ENCODE peak calls at places on chromosomes 1 and 21, in eight cellular contexts. One of them, this sample, is unnamed.

GRCh38 chr1:211577277-211577825 is 1.6 kb downstream of the SLC30A1 start:
- DNase-seq in psoas muscle: no peak
- DNase-seq in HepG2: no peak
- DNase-seq in GM12865: no peak
- DNase-seq in lower lobe of right lung: no peak
- DNase-seq in endothelial cell: no peak
- DNase-seq in BE2C: no peak
- DNase-seq in heart left ventricle: no peak
- DNase-seq in this sample: no peak

GRCh38 chr1:228841632-228842031 is 106.4 kb downstream of the RHOU start:
- DNase-seq in psoas muscle: no peak
- DNase-seq in HepG2: no peak
- DNase-seq in GM12865: no peak
- DNase-seq in lower lobe of right lung: no peak
- DNase-seq in endothelial cell: no peak
- DNase-seq in BE2C: no peak
- DNase-seq in heart left ventricle: no peak
- DNase-seq in this sample: no peak

GRCh38 chr1:47023268-47024137 is at the start of gene CYP4X1:
- DNase-seq in psoas muscle: peak; percentile 38
- DNase-seq in HepG2: no peak
- DNase-seq in GM12865: no peak
- DNase-seq in lower lobe of right lung: peak; percentile 59
- DNase-seq in endothelial cell: peak; percentile 18
- DNase-seq in BE2C: no peak
- DNase-seq in heart left ventricle: peak; percentile 81
- DNase-seq in this sample: peak; percentile 80

GRCh38 chr1:81699234-81699633 is 101.5 kb upstream of the ADGRL2 start:
- DNase-seq in psoas muscle: no peak
- DNase-seq in HepG2: no peak
- DNase-seq in GM12865: no peak
- DNase-seq in lower lobe of right lung: no peak
- DNase-seq in endothelial cell: no peak
- DNase-seq in BE2C: no peak
- DNase-seq in heart left ventricle: no peak
- DNase-seq in this sample: no peak

GRCh38 chr1:247043406-247043805 is 35.2 kb downstream of the ZNF670 start:
- DNase-seq in psoas muscle: no peak
- DNase-seq in HepG2: no peak
- DNase-seq in GM12865: no peak
- DNase-seq in lower lobe of right lung: no peak
- DNase-seq in endothelial cell: no peak
- DNase-seq in BE2C: no peak
- DNase-seq in heart left ventricle: no peak
- DNase-seq in this sample: no peak

GRCh38 chr1:64581786-64582185 is 111.9 kb downstream of the CACHD1 start:
- DNase-seq in psoas muscle: no peak
- DNase-seq in HepG2: no peak
- DNase-seq in GM12865: no peak
- DNase-seq in lower lobe of right lung: no peak
- DNase-seq in endothelial cell: no peak
- DNase-seq in BE2C: no peak
- DNase-seq in heart left ventricle: no peak
- DNase-seq in this sample: no peak

GRCh38 chr1:17844146-17844826 is 89.2 kb downstream of the ACTL8 start:
- DNase-seq in psoas muscle: no peak
- DNase-seq in HepG2: no peak
- DNase-seq in GM12865: no peak
- DNase-seq in lower lobe of right lung: no peak
- DNase-seq in endothelial cell: no peak
- DNase-seq in BE2C: no peak
- DNase-seq in heart left ventricle: no peak
- DNase-seq in this sample: no peak

GRCh38 chr21:42028754-42029385 is 18.7 kb upstream of the ZBTB21 start:
- DNase-seq in psoas muscle: no peak
- DNase-seq in HepG2: no peak
- DNase-seq in GM12865: no peak
- DNase-seq in lower lobe of right lung: peak; percentile 30
- DNase-seq in endothelial cell: no peak
- DNase-seq in BE2C: no peak
- DNase-seq in heart left ventricle: no peak
- DNase-seq in this sample: no peak

GRCh38 chr21:38645282-38645681 is 147.0 kb upstream of the ERG start:
- DNase-seq in psoas muscle: no peak
- DNase-seq in HepG2: no peak
- DNase-seq in GM12865: no peak
- DNase-seq in lower lobe of right lung: no peak
- DNase-seq in endothelial cell: no peak
- DNase-seq in BE2C: no peak
- DNase-seq in heart left ventricle: no peak
- DNase-seq in this sample: no peak

GRCh38 chr1:184485731-184486723 is 99.2 kb downstream of the C1orf21 start:
- DNase-seq in psoas muscle: no peak
- DNase-seq in HepG2: no peak
- DNase-seq in GM12865: no peak
- DNase-seq in lower lobe of right lung: no peak
- DNase-seq in endothelial cell: no peak
- DNase-seq in BE2C: no peak
- DNase-seq in heart left ventricle: peak; percentile 34
- DNase-seq in this sample: no peak

GRCh38 chr1:116514708-116515525 is 55.9 kb downstream of the CD58 start:
- DNase-seq in psoas muscle: no peak
- DNase-seq in HepG2: no peak
- DNase-seq in GM12865: peak; percentile 86
- DNase-seq in lower lobe of right lung: peak; percentile 65
- DNase-seq in endothelial cell: no peak
- DNase-seq in BE2C: no peak
- DNase-seq in heart left ventricle: no peak
- DNase-seq in this sample: no peak

GRCh38 chr1:228226956-228227791 is 19.3 kb downstream of the OBSCN start:
- DNase-seq in psoas muscle: no peak
- DNase-seq in HepG2: peak; percentile 48
- DNase-seq in GM12865: no peak
- DNase-seq in lower lobe of right lung: no peak
- DNase-seq in endothelial cell: no peak
- DNase-seq in BE2C: peak; percentile 55
- DNase-seq in heart left ventricle: no peak
- DNase-seq in this sample: no peak

GRCh38 chr21:25421327-25422028 is 185.8 kb downstream of the MRPL39 start:
- DNase-seq in psoas muscle: no peak
- DNase-seq in HepG2: no peak
- DNase-seq in GM12865: peak; percentile 95
- DNase-seq in lower lobe of right lung: no peak
- DNase-seq in endothelial cell: peak; percentile 29
- DNase-seq in BE2C: peak; percentile 33
- DNase-seq in heart left ventricle: no peak
- DNase-seq in this sample: no peak

DNA sequence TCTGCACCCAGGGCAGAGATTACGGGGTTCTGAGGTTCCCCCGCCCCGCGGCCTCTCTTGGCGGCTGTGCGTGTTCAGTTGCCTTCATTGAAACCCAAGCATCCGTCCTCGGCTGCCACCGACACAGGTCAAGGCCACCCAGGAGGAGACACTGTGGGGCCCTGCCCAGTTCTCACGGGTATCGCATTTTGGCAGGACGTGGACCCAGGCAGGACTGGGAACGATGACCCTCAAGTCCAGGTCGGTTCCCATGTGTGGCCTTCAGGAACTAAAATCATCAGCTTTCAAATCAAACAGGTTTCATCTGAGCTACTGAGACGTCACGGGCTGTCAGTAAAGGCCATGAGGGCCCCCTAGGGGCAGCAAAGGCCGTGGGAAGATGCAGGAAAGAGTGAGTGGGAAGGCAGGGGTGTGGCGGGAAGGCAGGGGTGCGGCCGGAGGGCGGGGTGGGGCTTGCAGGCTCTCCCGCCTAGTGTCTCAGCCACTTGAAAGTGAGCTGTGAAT is 7.0 kb upstream of the C1orf174 start:
- DNase-seq in psoas muscle: no peak
- DNase-seq in HepG2: no peak
- DNase-seq in GM12865: peak; percentile 29
- DNase-seq in lower lobe of right lung: peak; percentile 44
- DNase-seq in endothelial cell: peak; percentile 35
- DNase-seq in BE2C: no peak
- DNase-seq in heart left ventricle: no peak
- DNase-seq in this sample: peak; percentile 51
- TF ChIP-seq CTCF in psoas muscle: no peak
- TF ChIP-seq CTCF in HepG2: peak; percentile 31
- TF ChIP-seq CTCF in GM12865: peak; percentile 3
- TF ChIP-seq CTCF in lower lobe of right lung: peak; percentile 10
- TF ChIP-seq CTCF in endothelial cell: no peak
- TF ChIP-seq CTCF in BE2C: peak; percentile 19
- TF ChIP-seq CTCF in heart left ventricle: no peak
- TF ChIP-seq CTCF in this sample: no peak

DNA sequence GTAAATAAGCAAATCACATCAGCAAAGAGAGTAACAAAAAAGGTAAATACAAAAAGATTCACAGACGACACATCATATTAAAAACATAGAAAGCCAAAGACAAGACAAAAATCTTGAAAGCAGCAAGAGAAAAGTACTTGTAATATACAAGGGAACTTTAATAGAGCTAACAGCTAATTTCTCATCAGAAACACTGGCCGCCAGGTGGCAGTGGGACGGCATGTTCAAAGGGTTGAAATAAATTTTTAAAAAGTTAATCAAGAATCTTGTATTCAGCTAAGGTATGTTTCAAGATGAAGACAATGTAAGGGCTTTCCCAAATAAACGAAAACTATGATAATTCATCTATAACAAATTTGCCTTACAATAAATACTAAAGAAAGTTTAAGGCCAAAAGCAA is 358.1 kb downstream of the LRRIQ3 start:
- DNase-seq in psoas muscle: no peak
- DNase-seq in HepG2: peak; percentile 1
- DNase-seq in GM12865: peak; percentile 44
- DNase-seq in lower lobe of right lung: no peak
- DNase-seq in endothelial cell: peak; percentile 30
- DNase-seq in BE2C: peak; percentile 28
- DNase-seq in heart left ventricle: no peak
- DNase-seq in this sample: peak; percentile 23
- TF ChIP-seq CTCF in psoas muscle: no peak
- TF ChIP-seq CTCF in HepG2: peak; percentile 41
- TF ChIP-seq CTCF in GM12865: peak; percentile 35
- TF ChIP-seq CTCF in lower lobe of right lung: no peak
- TF ChIP-seq CTCF in endothelial cell: peak; percentile 71
- TF ChIP-seq CTCF in BE2C: peak; percentile 51
- TF ChIP-seq CTCF in heart left ventricle: no peak
- TF ChIP-seq CTCF in this sample: peak; percentile 51

GRCh38 chr1:155984341-155984740 is 6.0 kb upstream of the ARHGEF2 start:
- DNase-seq in psoas muscle: no peak
- DNase-seq in HepG2: no peak
- DNase-seq in GM12865: no peak
- DNase-seq in lower lobe of right lung: no peak
- DNase-seq in endothelial cell: no peak
- DNase-seq in BE2C: no peak
- DNase-seq in heart left ventricle: no peak
- DNase-seq in this sample: no peak

GRCh38 chr1:155981266-155982088 is 3.1 kb upstream of the ARHGEF2 start:
- DNase-seq in psoas muscle: peak; percentile 52
- DNase-seq in HepG2: peak; percentile 54
- DNase-seq in GM12865: peak; percentile 69
- DNase-seq in lower lobe of right lung: peak; percentile 53
- DNase-seq in endothelial cell: no peak
- DNase-seq in BE2C: no peak
- DNase-seq in heart left ventricle: no peak
- DNase-seq in this sample: no peak

GRCh38 chr1:155982106-155982505 is 3.8 kb upstream of the ARHGEF2 start:
- DNase-seq in psoas muscle: no peak
- DNase-seq in HepG2: no peak
- DNase-seq in GM12865: no peak
- DNase-seq in lower lobe of right lung: no peak
- DNase-seq in endothelial cell: no peak
- DNase-seq in BE2C: no peak
- DNase-seq in heart left ventricle: no peak
- DNase-seq in this sample: no peak

GRCh38 chr1:155979525-155980343 is 1.4 kb upstream of the ARHGEF2 start:
- DNase-seq in psoas muscle: no peak
- DNase-seq in HepG2: no peak
- DNase-seq in GM12865: peak; percentile 64
- DNase-seq in lower lobe of right lung: no peak
- DNase-seq in endothelial cell: no peak
- DNase-seq in BE2C: no peak
- DNase-seq in heart left ventricle: peak; percentile 77
- DNase-seq in this sample: no peak

DNA sequence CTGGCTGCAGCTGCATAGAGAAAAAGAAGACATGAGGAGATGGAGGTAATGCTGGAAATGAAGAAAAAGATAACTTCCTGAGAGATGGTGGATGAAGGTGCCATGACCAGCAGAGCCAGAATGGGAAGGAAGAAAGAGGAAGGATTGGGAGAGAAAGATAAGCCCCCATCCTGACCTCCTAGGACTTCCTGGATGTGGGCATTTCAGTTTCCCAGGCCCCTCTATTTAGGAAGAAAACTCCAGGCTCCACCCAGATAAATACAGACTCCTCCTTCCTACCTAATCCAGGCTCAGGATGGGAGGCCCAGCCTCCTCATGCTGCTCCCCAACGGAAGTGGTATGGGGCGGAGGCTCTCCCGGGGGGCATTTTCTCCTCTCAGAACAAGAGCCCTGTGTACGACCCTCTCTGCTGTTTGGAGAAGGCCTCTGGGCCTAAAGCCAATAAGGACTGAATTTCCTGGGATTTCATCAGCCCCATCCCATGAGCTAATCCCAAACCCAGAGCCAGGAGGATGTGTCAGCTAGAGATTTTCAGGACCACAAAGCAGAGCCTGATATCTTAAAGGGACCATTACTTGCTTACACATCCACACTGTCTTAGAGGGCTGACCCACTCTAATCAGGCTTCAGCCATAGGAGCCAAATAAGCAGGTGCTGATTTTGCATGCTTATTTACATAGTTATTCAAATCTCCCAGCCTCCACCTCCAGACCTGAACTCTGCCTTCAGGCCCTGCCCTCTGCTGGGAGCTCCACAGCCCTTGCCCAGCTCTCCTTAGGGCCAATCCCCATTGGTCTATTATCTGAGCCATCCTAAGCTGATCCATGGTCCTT is 5.1 kb upstream of the ARHGEF2 start:
- DNase-seq in psoas muscle: peak; percentile 76
- DNase-seq in HepG2: peak; percentile 44
- DNase-seq in GM12865: peak; percentile 67
- DNase-seq in lower lobe of right lung: no peak
- DNase-seq in endothelial cell: no peak
- DNase-seq in BE2C: no peak
- DNase-seq in heart left ventricle: peak; percentile 83
- DNase-seq in this sample: peak; percentile 57
- TF ChIP-seq CTCF in psoas muscle: no peak
- TF ChIP-seq CTCF in HepG2: peak; percentile 57
- TF ChIP-seq CTCF in GM12865: no peak
- TF ChIP-seq CTCF in lower lobe of right lung: no peak
- TF ChIP-seq CTCF in endothelial cell: no peak
- TF ChIP-seq CTCF in BE2C: no peak
- TF ChIP-seq CTCF in heart left ventricle: no peak
- TF ChIP-seq CTCF in this sample: no peak

DNA sequence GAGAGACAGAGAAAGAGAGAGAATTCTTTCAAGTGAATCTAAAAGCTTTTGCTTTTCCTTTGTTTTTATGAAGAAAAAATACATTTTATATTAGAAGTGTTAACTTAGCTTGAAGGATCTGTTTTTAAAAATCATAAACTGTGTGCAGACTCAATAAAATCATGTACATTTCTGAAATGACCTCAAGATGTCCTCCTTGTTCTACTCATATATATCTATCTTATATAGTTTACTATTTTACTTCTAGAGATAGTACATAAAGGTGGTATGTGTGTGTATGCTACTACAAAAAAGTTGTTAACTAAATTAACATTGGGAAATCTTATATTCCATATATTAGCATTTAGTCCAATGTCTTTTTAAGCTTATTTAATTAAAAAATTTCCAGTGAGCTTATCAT is 117.6 kb downstream of the PTPRC start:
- DNase-seq in psoas muscle: no peak
- DNase-seq in HepG2: no peak
- DNase-seq in GM12865: no peak
- DNase-seq in lower lobe of right lung: no peak
- DNase-seq in endothelial cell: no peak
- DNase-seq in BE2C: no peak
- DNase-seq in heart left ventricle: no peak
- DNase-seq in this sample: no peak
- TF ChIP-seq CTCF in psoas muscle: peak; percentile 45
- TF ChIP-seq CTCF in HepG2: no peak
- TF ChIP-seq CTCF in GM12865: no peak
- TF ChIP-seq CTCF in lower lobe of right lung: peak; percentile 42
- TF ChIP-seq CTCF in endothelial cell: no peak
- TF ChIP-seq CTCF in BE2C: peak; percentile 26
- TF ChIP-seq CTCF in heart left ventricle: peak; percentile 15
- TF ChIP-seq CTCF in this sample: no peak

This sample was measured in glutamatergic neuron.